ENCODE peak calls at places on chromosomes 13 and 19, in four cellular contexts. T is AG04450, O is neural crest cell, N is heart left ventricle. C is an unnamed sample.

GRCh38 chr19:34253711-34254551 is 423 bp upstream of the GARRE1 start:
- DNase-seq in N (peak), O (peak), T (no peak), C (peak)

GRCh38 chr19:54253331-54254194 is 3.5 kb downstream of the LILRB5 start:
- DNase-seq in T (no peak), O (no peak), N (no peak), C (no peak)

GRCh38 chr13:110638814-110639806 is 23.8 kb downstream of the NAXD start:
- DNase-seq in T (no peak), N (no peak), O (no peak), C (no peak)

GRCh38 chr13:113216165-113217056 is 7.0 kb downstream of the CUL4A start:
- DNase-seq in T (no peak), N (peak), O (no peak), C (peak)

GRCh38 chr19:46821512-46822359 is 28.9 kb downstream of the AP2S1 start:
- DNase-seq in O (no peak), T (no peak), N (no peak), C (no peak)

GRCh38 chr13:50589139-50589538 is 254.4 kb downstream of the DLEU7 start:
- DNase-seq in N (no peak), T (peak), O (no peak), C (no peak)

GRCh38 chr19:33693678-33694077 is 71.9 kb downstream of the CHST8 start:
- DNase-seq in O (no peak), N (no peak), T (no peak), C (no peak)

GRCh38 chr13:42420304-42420703 is 148.4 kb downstream of the AKAP11 start:
- DNase-seq in T (no peak), N (no peak), O (no peak), C (no peak)

GRCh38 chr19:35868823-35869326 is 501 bp downstream of the APLP1 start:
- DNase-seq in T (no peak), N (no peak), O (no peak), C (no peak)

GRCh38 chr19:55373993-55374757 is 2.5 kb upstream of the TMEM190 start:
- DNase-seq in O (no peak), N (no peak), T (peak), C (peak)

GRCh38 chr19:14516746-14517438 is 1.3 kb downstream of the DNAJB1 start:
- DNase-seq in N (no peak), T (no peak), O (no peak), C (no peak)

GRCh38 chr19:2294377-2295335 is 12.7 kb upstream of the PEAK3 start:
- DNase-seq in N (no peak), O (no peak), T (no peak), C (no peak)

GRCh38 chr13:32969516-32969941 is 46.7 kb upstream of the KL start:
- DNase-seq in T (peak), N (peak), O (no peak), C (no peak)

GRCh38 chr19:42401365-42402303 is 11.5 kb upstream of the CNFN start:
- DNase-seq in O (peak), N (peak), T (peak), C (peak)
- TF ChIP-seq CTCF in O (peak), N (peak), T (peak), C (peak)

GRCh38 chr13:104769520-104769919 is 1703.3 kb upstream of the SLC10A2 start:
- DNase-seq in O (no peak), T (no peak), N (no peak), C (no peak)

GRCh38 chr13:104779311-104779710 is 1713.1 kb upstream of the SLC10A2 start:
- DNase-seq in T (peak), O (no peak), N (no peak), C (peak)

GRCh38 chr13:104773775-104774174 is 1707.6 kb upstream of the SLC10A2 start:
- DNase-seq in O (no peak), N (no peak), T (peak), C (no peak)
- TF ChIP-seq CTCF in O (peak), N (peak), T (peak), C (peak)

DNA sequence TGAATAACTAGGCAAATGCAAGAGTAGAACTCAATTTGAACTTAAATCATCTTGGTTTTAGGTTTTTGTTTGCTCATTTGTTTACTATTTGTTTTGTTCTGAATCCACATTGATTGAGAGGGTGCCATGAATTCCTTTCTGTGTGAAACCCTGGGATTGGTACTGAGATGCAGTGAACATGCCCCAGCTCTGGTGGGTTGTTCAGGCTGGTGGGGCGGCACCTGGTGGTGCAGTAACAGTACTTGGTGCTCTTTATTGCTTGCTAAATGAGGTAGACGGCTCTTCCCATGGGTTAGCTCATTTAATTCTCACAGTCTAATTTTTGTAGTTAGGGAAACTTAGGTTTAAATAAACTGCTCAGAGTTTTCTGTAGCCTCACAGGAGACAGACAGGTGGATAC is 48.4 kb downstream of the WASF3 start:
- DNase-seq in T (no peak), N (no peak), O (no peak), C (no peak)
- TF ChIP-seq CTCF in T (no peak), N (no peak), O (peak), C (no peak)

GRCh38 chr19:11286312-11286974 is 9.5 kb upstream of the TSPAN16 start:
- DNase-seq in O (no peak), T (peak), N (peak), C (no peak)

GRCh38 chr19:11284535-11284934 is 11.4 kb upstream of the TSPAN16 start:
- DNase-seq in N (no peak), T (no peak), O (no peak), C (no peak)

GRCh38 chr19:11291415-11291814 is 4.5 kb upstream of the TSPAN16 start:
- DNase-seq in O (no peak), N (no peak), T (no peak), C (no peak)

GRCh38 chr19:11291991-11292390 is 4.0 kb upstream of the TSPAN16 start:
- DNase-seq in O (no peak), T (no peak), N (no peak), C (no peak)

DNA sequence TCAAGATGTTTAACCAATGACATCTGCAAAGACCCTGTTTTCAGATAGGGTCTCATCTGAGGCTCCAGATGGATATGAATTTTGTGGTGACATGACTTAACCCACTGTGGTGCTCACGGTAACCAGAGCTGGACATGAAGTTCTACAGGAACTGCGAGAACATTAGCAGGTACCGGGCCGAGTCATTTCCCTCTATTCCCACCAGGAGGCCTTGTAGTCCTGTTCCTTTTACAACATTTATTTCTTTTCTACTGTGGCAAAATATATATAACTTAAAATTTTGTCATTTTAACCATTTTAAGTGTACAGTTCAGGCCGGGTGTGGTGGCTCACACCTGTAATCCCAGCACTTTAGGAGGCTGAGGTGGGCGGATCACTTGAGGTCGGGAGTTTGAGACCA is 7.6 kb upstream of the TSPAN16 start:
- DNase-seq in T (peak), O (no peak), N (no peak), C (no peak)
- TF ChIP-seq CTCF in T (peak), O (peak), N (peak), C (peak)

DNA sequence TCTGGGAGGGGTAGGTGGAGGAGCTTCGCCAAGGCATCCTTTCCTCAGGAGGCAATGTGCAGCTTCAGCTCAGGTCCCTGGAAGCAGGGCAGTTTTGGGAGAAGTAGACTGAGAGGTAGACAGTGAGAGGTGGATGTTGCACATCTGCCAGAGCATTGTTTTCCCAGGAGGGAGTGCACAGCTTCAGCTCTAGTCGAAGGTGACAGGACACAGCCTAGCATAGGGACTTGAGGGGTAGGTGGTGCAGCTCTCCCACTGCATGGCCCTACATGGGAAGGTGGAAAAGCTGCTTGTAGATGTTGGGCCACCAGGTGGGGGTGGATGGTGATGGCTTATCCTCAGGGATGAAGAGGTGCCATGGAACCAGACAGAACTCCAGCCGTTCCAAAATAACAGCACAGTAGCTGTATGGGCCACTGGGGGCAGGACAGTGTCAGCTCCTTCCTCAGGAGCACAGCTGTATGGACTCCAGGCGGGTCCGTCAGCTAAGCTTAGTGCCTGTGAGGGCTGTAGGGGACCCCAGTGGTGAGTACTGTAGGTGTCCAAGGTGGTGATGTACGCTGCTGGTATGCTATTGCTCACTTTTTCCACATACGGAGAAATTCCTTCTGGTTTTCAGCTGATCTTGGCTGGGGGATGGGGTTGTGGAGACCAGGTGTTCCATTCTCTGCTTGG is 17.4 kb upstream of the ZNF543 start:
- DNase-seq in O (no peak), N (no peak), T (no peak), C (no peak)
- TF ChIP-seq CTCF in O (no peak), N (no peak), T (no peak), C (no peak)